ENCODE peak calls at places on chromosomes 1 and 21, in five cellular contexts. One of them, this sample, is unnamed.

GRCh38 chr1:115183711-115184259 is 94.5 kb upstream of the TSPAN2 start:
- DNase-seq in CD4-positive, alpha-beta T cell: no peak
- DNase-seq in hepatocyte: peak
- DNase-seq in CD8-positive, alpha-beta T cell: no peak
- DNase-seq in right atrium auricular region: no peak
- DNase-seq in this sample: no peak

GRCh38 chr1:11395616-11396015 is 83.3 kb upstream of the DISP3 start:
- DNase-seq in CD4-positive, alpha-beta T cell: no peak
- DNase-seq in hepatocyte: no peak
- DNase-seq in CD8-positive, alpha-beta T cell: no peak
- DNase-seq in right atrium auricular region: no peak
- DNase-seq in this sample: no peak

GRCh38 chr1:15939181-15940109 is 36.5 kb downstream of the ZBTB17 start:
- DNase-seq in CD4-positive, alpha-beta T cell: no peak
- DNase-seq in hepatocyte: peak
- DNase-seq in CD8-positive, alpha-beta T cell: peak
- DNase-seq in right atrium auricular region: peak
- DNase-seq in this sample: no peak

GRCh38 chr1:234238060-234238459 is 135.2 kb upstream of the COA6 start:
- DNase-seq in CD4-positive, alpha-beta T cell: no peak
- DNase-seq in hepatocyte: no peak
- DNase-seq in CD8-positive, alpha-beta T cell: no peak
- DNase-seq in right atrium auricular region: peak
- DNase-seq in this sample: no peak

GRCh38 chr1:2802421-2802961 is 998 bp upstream of the TTC34 start:
- DNase-seq in CD4-positive, alpha-beta T cell: no peak
- DNase-seq in hepatocyte: no peak
- DNase-seq in CD8-positive, alpha-beta T cell: no peak
- DNase-seq in right atrium auricular region: no peak
- DNase-seq in this sample: no peak

GRCh38 chr1:32405672-32406467 is 11.6 kb upstream of the BSDC1 start:
- DNase-seq in CD4-positive, alpha-beta T cell: no peak
- DNase-seq in hepatocyte: no peak
- DNase-seq in CD8-positive, alpha-beta T cell: no peak
- DNase-seq in right atrium auricular region: no peak
- DNase-seq in this sample: no peak

GRCh38 chr1:232547938-232548484 is 81.9 kb downstream of the SIPA1L2 start:
- DNase-seq in CD4-positive, alpha-beta T cell: no peak
- DNase-seq in hepatocyte: no peak
- DNase-seq in CD8-positive, alpha-beta T cell: no peak
- DNase-seq in right atrium auricular region: no peak
- DNase-seq in this sample: no peak

GRCh38 chr21:42086969-42087368 is 15.9 kb downstream of the UMODL1 start:
- DNase-seq in CD4-positive, alpha-beta T cell: no peak
- DNase-seq in hepatocyte: no peak
- DNase-seq in CD8-positive, alpha-beta T cell: no peak
- DNase-seq in right atrium auricular region: no peak
- DNase-seq in this sample: no peak

GRCh38 chr1:234408757-234409156 is 35.5 kb downstream of the COA6 start:
- DNase-seq in CD4-positive, alpha-beta T cell: peak
- DNase-seq in hepatocyte: no peak
- DNase-seq in CD8-positive, alpha-beta T cell: no peak
- DNase-seq in right atrium auricular region: no peak
- DNase-seq in this sample: peak

GRCh38 chr1:215421772-215422171 is 145.3 kb upstream of the KCTD3 start:
- DNase-seq in CD4-positive, alpha-beta T cell: no peak
- DNase-seq in hepatocyte: no peak
- DNase-seq in CD8-positive, alpha-beta T cell: no peak
- DNase-seq in right atrium auricular region: no peak
- DNase-seq in this sample: no peak

GRCh38 chr1:218350909-218351616 is 5.9 kb downstream of the TGFB2 start:
- DNase-seq in CD4-positive, alpha-beta T cell: no peak
- DNase-seq in hepatocyte: no peak
- DNase-seq in CD8-positive, alpha-beta T cell: no peak
- DNase-seq in right atrium auricular region: no peak
- DNase-seq in this sample: no peak

GRCh38 chr1:77888429-77889239 is at the start of gene NEXN:
- DNase-seq in CD4-positive, alpha-beta T cell: no peak
- DNase-seq in hepatocyte: peak
- DNase-seq in CD8-positive, alpha-beta T cell: peak
- DNase-seq in right atrium auricular region: peak
- DNase-seq in this sample: no peak

GRCh38 chr1:199336745-199337640 is 690.5 kb upstream of the NR5A2 start:
- DNase-seq in CD4-positive, alpha-beta T cell: no peak
- DNase-seq in hepatocyte: no peak
- DNase-seq in CD8-positive, alpha-beta T cell: no peak
- DNase-seq in right atrium auricular region: no peak
- DNase-seq in this sample: no peak

GRCh38 chr1:7538033-7538432 is 233.1 kb upstream of the VAMP3 start:
- DNase-seq in CD4-positive, alpha-beta T cell: no peak
- DNase-seq in hepatocyte: no peak
- DNase-seq in CD8-positive, alpha-beta T cell: no peak
- DNase-seq in right atrium auricular region: no peak
- DNase-seq in this sample: no peak

GRCh38 chr1:38578444-38578951 is 281.1 kb downstream of the RRAGC start:
- DNase-seq in CD4-positive, alpha-beta T cell: no peak
- DNase-seq in hepatocyte: peak
- DNase-seq in CD8-positive, alpha-beta T cell: peak
- DNase-seq in right atrium auricular region: no peak
- DNase-seq in this sample: no peak

GRCh38 chr1:195733826-195734225 is 874.4 kb downstream of the KCNT2 start:
- DNase-seq in CD4-positive, alpha-beta T cell: no peak
- DNase-seq in hepatocyte: peak
- DNase-seq in CD8-positive, alpha-beta T cell: no peak
- DNase-seq in right atrium auricular region: no peak
- DNase-seq in this sample: no peak

GRCh38 chr1:224182866-224183590 is at the start of gene DEGS1:
- DNase-seq in CD4-positive, alpha-beta T cell: peak
- DNase-seq in hepatocyte: peak
- DNase-seq in CD8-positive, alpha-beta T cell: peak
- DNase-seq in right atrium auricular region: peak
- DNase-seq in this sample: peak

GRCh38 chr1:7410156-7410555 is 360.9 kb upstream of the VAMP3 start:
- DNase-seq in CD4-positive, alpha-beta T cell: no peak
- DNase-seq in hepatocyte: no peak
- DNase-seq in CD8-positive, alpha-beta T cell: peak
- DNase-seq in right atrium auricular region: peak
- DNase-seq in this sample: no peak

GRCh38 chr1:15382601-15383518 is 26.8 kb upstream of the EFHD2 start:
- DNase-seq in CD4-positive, alpha-beta T cell: no peak
- DNase-seq in hepatocyte: no peak
- DNase-seq in CD8-positive, alpha-beta T cell: no peak
- DNase-seq in right atrium auricular region: no peak
- DNase-seq in this sample: no peak

GRCh38 chr1:71462247-71462646 is 381.4 kb upstream of the ZRANB2 start:
- DNase-seq in CD4-positive, alpha-beta T cell: no peak
- DNase-seq in hepatocyte: no peak
- DNase-seq in CD8-positive, alpha-beta T cell: no peak
- DNase-seq in right atrium auricular region: no peak
- DNase-seq in this sample: no peak

GRCh38 chr21:44994016-44994365 is 54.2 kb downstream of the SLX9 start:
- DNase-seq in CD4-positive, alpha-beta T cell: no peak
- DNase-seq in hepatocyte: no peak
- DNase-seq in CD8-positive, alpha-beta T cell: no peak
- DNase-seq in right atrium auricular region: no peak
- DNase-seq in this sample: no peak

GRCh38 chr1:90359994-90360393 is 357.1 kb downstream of the BARHL2 start:
- DNase-seq in CD4-positive, alpha-beta T cell: no peak
- DNase-seq in hepatocyte: no peak
- DNase-seq in CD8-positive, alpha-beta T cell: no peak
- DNase-seq in right atrium auricular region: no peak
- DNase-seq in this sample: no peak

GRCh38 chr1:203273869-203274602 is 31.3 kb upstream of the BTG2 start:
- DNase-seq in CD4-positive, alpha-beta T cell: no peak
- DNase-seq in hepatocyte: peak
- DNase-seq in CD8-positive, alpha-beta T cell: peak
- DNase-seq in right atrium auricular region: peak
- DNase-seq in this sample: no peak

GRCh38 chr1:197911172-197911856 is 5.9 kb upstream of the LHX9 start:
- DNase-seq in CD4-positive, alpha-beta T cell: no peak
- DNase-seq in hepatocyte: no peak
- DNase-seq in CD8-positive, alpha-beta T cell: no peak
- DNase-seq in right atrium auricular region: no peak
- DNase-seq in this sample: no peak

GRCh38 chr1:154556422-154556821 is 2.0 kb downstream of the UBE2Q1 start:
- DNase-seq in CD4-positive, alpha-beta T cell: no peak
- DNase-seq in hepatocyte: no peak
- DNase-seq in CD8-positive, alpha-beta T cell: no peak
- DNase-seq in right atrium auricular region: no peak
- DNase-seq in this sample: no peak

GRCh38 chr21:32565856-32566465 is 19.4 kb downstream of the TCP10L start:
- DNase-seq in CD4-positive, alpha-beta T cell: no peak
- DNase-seq in hepatocyte: no peak
- DNase-seq in CD8-positive, alpha-beta T cell: no peak
- DNase-seq in right atrium auricular region: no peak
- DNase-seq in this sample: no peak
- H3K27ac ChIP-seq in CD4-positive, alpha-beta T cell: no peak
- H3K27ac ChIP-seq in hepatocyte: no peak
- H3K27ac ChIP-seq in CD8-positive, alpha-beta T cell: no peak
- H3K27ac ChIP-seq in right atrium auricular region: no peak
- H3K27ac ChIP-seq in this sample: no peak

DNA sequence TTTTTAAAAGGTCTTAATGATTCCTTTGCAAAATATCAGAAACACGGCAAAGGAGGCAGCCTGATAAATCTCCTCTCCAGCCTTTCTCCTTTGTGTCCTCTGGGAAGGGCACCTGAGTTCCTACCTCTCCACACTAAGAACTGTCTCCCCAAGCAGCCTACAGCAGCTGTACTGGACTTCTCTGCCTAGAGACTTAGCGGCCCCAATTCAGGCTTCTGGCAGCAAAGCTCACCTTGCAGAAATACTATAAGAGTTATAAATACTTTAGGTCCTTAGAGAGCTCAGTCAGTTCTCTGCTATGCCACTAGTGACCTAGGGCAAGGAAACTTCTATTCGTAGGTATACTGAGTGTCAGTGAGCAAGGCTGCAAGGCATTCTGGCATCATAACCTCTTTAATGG is 33.9 kb downstream of the LRRC52 start:
- DNase-seq in CD4-positive, alpha-beta T cell: no peak
- DNase-seq in hepatocyte: no peak
- DNase-seq in CD8-positive, alpha-beta T cell: no peak
- DNase-seq in right atrium auricular region: no peak
- DNase-seq in this sample: no peak
- H3K27ac ChIP-seq in CD4-positive, alpha-beta T cell: no peak
- H3K27ac ChIP-seq in hepatocyte: no peak
- H3K27ac ChIP-seq in CD8-positive, alpha-beta T cell: no peak
- H3K27ac ChIP-seq in right atrium auricular region: no peak
- H3K27ac ChIP-seq in this sample: no peak

DNA sequence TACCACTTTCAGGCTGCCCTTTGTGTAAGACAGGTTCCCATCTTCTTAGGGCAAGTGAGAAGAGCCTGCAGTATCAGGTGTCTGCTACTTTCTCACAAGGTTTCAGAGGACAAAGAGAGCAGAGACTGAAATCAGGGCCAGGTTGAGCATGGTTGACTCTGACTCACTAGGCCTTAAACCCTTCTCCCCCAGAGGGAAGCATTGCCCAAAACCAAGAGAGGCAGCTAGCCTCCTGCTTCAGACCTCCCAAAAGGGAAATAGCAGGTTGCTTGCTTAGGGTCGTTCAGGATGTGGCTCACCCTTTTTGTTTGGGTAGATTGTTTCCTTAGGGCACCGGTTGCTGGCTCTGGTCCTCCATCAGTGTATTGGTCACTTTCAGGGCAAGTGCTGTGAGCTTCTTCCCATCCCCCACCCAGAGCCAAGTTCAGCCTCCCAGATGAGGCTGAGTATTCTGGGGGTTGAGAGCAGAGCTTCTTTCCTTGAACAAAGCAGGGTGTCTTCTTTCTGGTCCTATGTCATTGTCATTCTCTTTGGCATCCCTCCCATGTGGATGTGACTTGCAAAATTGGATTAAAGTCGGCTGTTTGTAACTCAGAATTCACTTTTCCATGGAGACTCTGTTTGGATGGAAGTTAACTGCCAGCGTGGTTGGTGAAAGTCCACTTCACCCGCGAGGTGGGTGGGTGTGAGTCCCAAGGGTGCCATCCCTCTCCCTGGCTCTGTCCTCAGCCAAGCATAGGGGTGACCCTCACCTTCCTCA is 55.5 kb upstream of the GALNT2 start:
- DNase-seq in CD4-positive, alpha-beta T cell: no peak
- DNase-seq in hepatocyte: no peak
- DNase-seq in CD8-positive, alpha-beta T cell: no peak
- DNase-seq in right atrium auricular region: no peak
- DNase-seq in this sample: no peak
- H3K27ac ChIP-seq in CD4-positive, alpha-beta T cell: no peak
- H3K27ac ChIP-seq in hepatocyte: no peak
- H3K27ac ChIP-seq in CD8-positive, alpha-beta T cell: no peak
- H3K27ac ChIP-seq in right atrium auricular region: no peak
- H3K27ac ChIP-seq in this sample: no peak

GRCh38 chr1:28449904-28450303 is 55.9 kb upstream of the RCC1 start:
- DNase-seq in CD4-positive, alpha-beta T cell: no peak
- DNase-seq in hepatocyte: no peak
- DNase-seq in CD8-positive, alpha-beta T cell: no peak
- DNase-seq in right atrium auricular region: no peak
- DNase-seq in this sample: no peak
- H3K27ac ChIP-seq in CD4-positive, alpha-beta T cell: no peak
- H3K27ac ChIP-seq in hepatocyte: no peak
- H3K27ac ChIP-seq in CD8-positive, alpha-beta T cell: no peak
- H3K27ac ChIP-seq in right atrium auricular region: no peak
- H3K27ac ChIP-seq in this sample: no peak

GRCh38 chr1:185260611-185261010 is 56.4 kb downstream of the IVNS1ABP start:
- DNase-seq in CD4-positive, alpha-beta T cell: no peak
- DNase-seq in hepatocyte: no peak
- DNase-seq in CD8-positive, alpha-beta T cell: no peak
- DNase-seq in right atrium auricular region: no peak
- DNase-seq in this sample: no peak
- H3K27ac ChIP-seq in CD4-positive, alpha-beta T cell: no peak
- H3K27ac ChIP-seq in hepatocyte: no peak
- H3K27ac ChIP-seq in CD8-positive, alpha-beta T cell: no peak
- H3K27ac ChIP-seq in right atrium auricular region: no peak
- H3K27ac ChIP-seq in this sample: no peak

GRCh38 chr1:91585502-91585901 is 84.9 kb downstream of the CDC7 start:
- DNase-seq in CD4-positive, alpha-beta T cell: no peak
- DNase-seq in hepatocyte: no peak
- DNase-seq in CD8-positive, alpha-beta T cell: no peak
- DNase-seq in right atrium auricular region: no peak
- DNase-seq in this sample: no peak

GRCh38 chr1:91584866-91585265 is 84.2 kb downstream of the CDC7 start:
- DNase-seq in CD4-positive, alpha-beta T cell: no peak
- DNase-seq in hepatocyte: no peak
- DNase-seq in CD8-positive, alpha-beta T cell: no peak
- DNase-seq in right atrium auricular region: no peak
- DNase-seq in this sample: no peak

GRCh38 chr1:91583326-91583755 is 82.7 kb downstream of the CDC7 start:
- DNase-seq in CD4-positive, alpha-beta T cell: no peak
- DNase-seq in hepatocyte: no peak
- DNase-seq in CD8-positive, alpha-beta T cell: no peak
- DNase-seq in right atrium auricular region: no peak
- DNase-seq in this sample: no peak

GRCh38 chr1:91585982-91586381 is 85.3 kb downstream of the CDC7 start:
- DNase-seq in CD4-positive, alpha-beta T cell: no peak
- DNase-seq in hepatocyte: no peak
- DNase-seq in CD8-positive, alpha-beta T cell: no peak
- DNase-seq in right atrium auricular region: no peak
- DNase-seq in this sample: no peak

GRCh38 chr1:91584309-91584708 is 83.7 kb downstream of the CDC7 start:
- DNase-seq in CD4-positive, alpha-beta T cell: no peak
- DNase-seq in hepatocyte: no peak
- DNase-seq in CD8-positive, alpha-beta T cell: no peak
- DNase-seq in right atrium auricular region: no peak
- DNase-seq in this sample: no peak
- H3K27ac ChIP-seq in CD4-positive, alpha-beta T cell: no peak
- H3K27ac ChIP-seq in hepatocyte: no peak
- H3K27ac ChIP-seq in CD8-positive, alpha-beta T cell: no peak
- H3K27ac ChIP-seq in right atrium auricular region: peak
- H3K27ac ChIP-seq in this sample: no peak

This sample was measured in caudate nucleus.